ENCODE peak calls at places on chromosomes 3 and 15, in four cellular contexts. One of them, this sample, is unnamed.

GRCh38 chr3:136852180-136852579 is 9.8 kb upstream of the NCK1 start:
- DNase-seq in GM12878: no peak
- DNase-seq in H1: no peak
- DNase-seq in IMR-90: no peak
- DNase-seq in this sample: no peak

GRCh38 chr3:8311321-8311720 is 190.3 kb upstream of the LMCD1 start:
- DNase-seq in H1: no peak
- DNase-seq in IMR-90: no peak
- DNase-seq in GM12878: no peak
- DNase-seq in this sample: no peak

GRCh38 chr3:52248816-52249547 is 3.4 kb downstream of the PPM1M start:
- DNase-seq in GM12878: no peak
- DNase-seq in IMR-90: no peak
- DNase-seq in H1: no peak
- DNase-seq in this sample: peak; percentile 25

GRCh38 chr3:179027326-179027900 is 44.2 kb downstream of the ZMAT3 start:
- DNase-seq in IMR-90: peak; percentile 61
- DNase-seq in GM12878: no peak
- DNase-seq in H1: no peak
- DNase-seq in this sample: peak; percentile 24

GRCh38 chr3:11726146-11726545 is 82.4 kb upstream of the VGLL4 start:
- DNase-seq in GM12878: no peak
- DNase-seq in H1: no peak
- DNase-seq in IMR-90: no peak
- DNase-seq in this sample: no peak

GRCh38 chr15:49438970-49439631 is 16.1 kb downstream of the FGF7 start:
- DNase-seq in H1: no peak
- DNase-seq in GM12878: peak; percentile 11
- DNase-seq in IMR-90: no peak
- DNase-seq in this sample: peak; percentile 29

GRCh38 chr15:70246623-70247200 is 149.0 kb upstream of the TLE3 start:
- DNase-seq in IMR-90: no peak
- DNase-seq in H1: no peak
- DNase-seq in GM12878: no peak
- DNase-seq in this sample: no peak

GRCh38 chr3:194938845-194939531 is 253.3 kb downstream of the FAM43A start:
- DNase-seq in H1: no peak
- DNase-seq in IMR-90: peak; percentile 41
- DNase-seq in GM12878: no peak
- DNase-seq in this sample: no peak

GRCh38 chr3:161851941-161852566 is 355.4 kb downstream of the OTOL1 start:
- DNase-seq in H1: peak; percentile 49
- DNase-seq in GM12878: peak; percentile 8
- DNase-seq in IMR-90: peak; percentile 27
- DNase-seq in this sample: peak; percentile 25

GRCh38 chr3:188712257-188712924 is 459.4 kb upstream of the TPRG1 start:
- DNase-seq in H1: no peak
- DNase-seq in GM12878: no peak
- DNase-seq in IMR-90: peak; percentile 92
- DNase-seq in this sample: no peak

GRCh38 chr3:45665101-45665572 is 24.1 kb upstream of the SACM1L start:
- DNase-seq in IMR-90: peak; percentile 39
- DNase-seq in GM12878: peak; percentile 25
- DNase-seq in H1: no peak
- DNase-seq in this sample: peak; percentile 92

GRCh38 chr3:131591394-131591990 is 88.7 kb upstream of the MRPL3 start:
- DNase-seq in H1: no peak
- DNase-seq in IMR-90: peak; percentile 36
- DNase-seq in GM12878: no peak
- DNase-seq in this sample: no peak

GRCh38 chr3:111845996-111846395 is 13.1 kb upstream of the PHLDB2 start:
- DNase-seq in IMR-90: peak; percentile 76
- DNase-seq in H1: no peak
- DNase-seq in GM12878: no peak
- DNase-seq in this sample: no peak

GRCh38 chr3:43726511-43726910 is 35.8 kb downstream of the ABHD5 start:
- DNase-seq in IMR-90: peak; percentile 68
- DNase-seq in GM12878: no peak
- DNase-seq in H1: no peak
- DNase-seq in this sample: no peak

GRCh38 chr3:21174461-21174860 is 576.5 kb downstream of the ZNF385D start:
- DNase-seq in IMR-90: no peak
- DNase-seq in GM12878: no peak
- DNase-seq in H1: no peak
- DNase-seq in this sample: no peak

GRCh38 chr15:61639491-61639890 is 410.4 kb upstream of the RORA start:
- DNase-seq in IMR-90: no peak
- DNase-seq in GM12878: no peak
- DNase-seq in H1: no peak
- DNase-seq in this sample: no peak

GRCh38 chr3:13567684-13568514 is 19.0 kb downstream of the FBLN2 start:
- DNase-seq in H1: no peak
- DNase-seq in GM12878: no peak
- DNase-seq in IMR-90: no peak
- DNase-seq in this sample: no peak

GRCh38 chr3:36480916-36481648 is 100.8 kb downstream of the STAC start:
- DNase-seq in IMR-90: no peak
- DNase-seq in H1: no peak
- DNase-seq in GM12878: no peak
- DNase-seq in this sample: no peak

GRCh38 chr15:90618330-90619136 is 88.8 kb downstream of the CRTC3 start:
- DNase-seq in IMR-90: peak; percentile 17
- DNase-seq in H1: no peak
- DNase-seq in GM12878: no peak
- DNase-seq in this sample: no peak

GRCh38 chr3:193865879-193866480 is 270.0 kb upstream of the HES1 start:
- DNase-seq in GM12878: no peak
- DNase-seq in IMR-90: no peak
- DNase-seq in H1: no peak
- DNase-seq in this sample: no peak

GRCh38 chr3:53185761-53186465 is 24.9 kb downstream of the PRKCD start:
- DNase-seq in H1: no peak
- DNase-seq in IMR-90: no peak
- DNase-seq in GM12878: no peak
- DNase-seq in this sample: no peak

GRCh38 chr15:68419301-68420175 is 12.4 kb downstream of the ITGA11 start:
- DNase-seq in H1: no peak
- DNase-seq in GM12878: no peak
- DNase-seq in IMR-90: no peak
- DNase-seq in this sample: no peak

GRCh38 chr15:101127503-101128076 is 124.3 kb downstream of the CHSY1 start:
- DNase-seq in GM12878: peak; percentile 82
- DNase-seq in IMR-90: peak; percentile 98
- DNase-seq in H1: no peak
- DNase-seq in this sample: no peak

GRCh38 chr3:159266779-159267178 is 464.9 kb downstream of the MFSD1 start:
- DNase-seq in H1: peak; percentile 17
- DNase-seq in IMR-90: peak; percentile 6
- DNase-seq in GM12878: no peak
- DNase-seq in this sample: peak; percentile 43

GRCh38 chr15:79283252-79284048 is 928 bp downstream of the ANKRD34C start:
- DNase-seq in H1: no peak
- DNase-seq in GM12878: no peak
- DNase-seq in IMR-90: peak; percentile 21
- DNase-seq in this sample: peak; percentile 54

GRCh38 chr15:93070901-93071300 is 18.1 kb downstream of the RGMA start:
- DNase-seq in GM12878: no peak
- DNase-seq in H1: no peak
- DNase-seq in IMR-90: no peak
- DNase-seq in this sample: no peak

GRCh38 chr3:61600195-61600594 is 38.8 kb downstream of the PTPRG start:
- DNase-seq in IMR-90: peak; percentile 44
- DNase-seq in GM12878: no peak
- DNase-seq in H1: no peak
- DNase-seq in this sample: no peak

GRCh38 chr3:47418167-47419082 is 37.6 kb downstream of the PTPN23 start:
- DNase-seq in IMR-90: no peak
- DNase-seq in GM12878: no peak
- DNase-seq in H1: no peak
- DNase-seq in this sample: no peak

GRCh38 chr3:79139395-79140060 is 628.3 kb downstream of the ROBO1 start:
- DNase-seq in H1: no peak
- DNase-seq in IMR-90: peak; percentile 21
- DNase-seq in GM12878: no peak
- DNase-seq in this sample: no peak

GRCh38 chr3:186044973-186045372 is 63.9 kb downstream of the ETV5 start:
- DNase-seq in H1: no peak
- DNase-seq in GM12878: no peak
- DNase-seq in IMR-90: peak; percentile 53
- DNase-seq in this sample: peak; percentile 19

GRCh38 chr3:155780291-155780690 is 25.8 kb downstream of the C3orf33 start:
- DNase-seq in GM12878: no peak
- DNase-seq in IMR-90: no peak
- DNase-seq in H1: no peak
- DNase-seq in this sample: no peak

GRCh38 chr15:101138913-101139880 is 112.7 kb downstream of the CHSY1 start:
- DNase-seq in IMR-90: peak; percentile 62
- DNase-seq in H1: no peak
- DNase-seq in GM12878: peak; percentile 48
- DNase-seq in this sample: no peak

GRCh38 chr15:67241132-67241855 is 13.2 kb downstream of the AAGAB start:
- DNase-seq in IMR-90: no peak
- DNase-seq in H1: no peak
- DNase-seq in GM12878: peak; percentile 80
- DNase-seq in this sample: no peak

GRCh38 chr3:189340680-189341460 is 169.1 kb downstream of the TPRG1 start:
- DNase-seq in H1: no peak
- DNase-seq in IMR-90: no peak
- DNase-seq in GM12878: no peak
- DNase-seq in this sample: no peak

GRCh38 chr3:124599779-124600693 is 130.2 kb upstream of the UMPS start:
- DNase-seq in GM12878: no peak
- DNase-seq in H1: no peak
- DNase-seq in IMR-90: peak; percentile 4
- DNase-seq in this sample: no peak
- TF ChIP-seq CHD1 in GM12878: no peak
- TF ChIP-seq CHD1 in H1: no peak
- TF ChIP-seq CHD1 in IMR-90: no peak
- TF ChIP-seq CHD1 in this sample: no peak

DNA sequence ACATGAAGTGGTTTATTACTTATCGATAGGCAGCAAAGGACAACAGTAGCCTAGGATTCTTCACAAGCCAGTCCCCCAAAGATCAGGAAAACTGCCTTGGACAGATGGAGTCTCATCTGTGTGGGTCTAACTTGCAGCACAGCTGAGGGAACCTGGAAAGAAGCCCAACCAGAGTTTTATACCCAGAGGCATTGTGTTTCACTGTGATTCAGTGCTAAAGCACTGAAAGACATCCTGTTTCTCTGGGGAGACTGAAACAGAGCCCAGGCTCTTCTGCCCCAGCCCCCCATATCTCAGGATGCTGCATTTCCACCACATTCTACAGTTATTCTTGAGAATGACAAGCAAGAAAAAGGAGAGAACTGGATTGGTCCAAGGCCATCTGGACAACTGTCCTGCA is 48.2 kb upstream of the PYDC2 start:
- DNase-seq in GM12878: no peak
- DNase-seq in IMR-90: peak; percentile 97
- DNase-seq in H1: no peak
- DNase-seq in this sample: no peak
- TF ChIP-seq CHD1 in GM12878: no peak
- TF ChIP-seq CHD1 in IMR-90: no peak
- TF ChIP-seq CHD1 in H1: no peak
- TF ChIP-seq CHD1 in this sample: no peak

DNA sequence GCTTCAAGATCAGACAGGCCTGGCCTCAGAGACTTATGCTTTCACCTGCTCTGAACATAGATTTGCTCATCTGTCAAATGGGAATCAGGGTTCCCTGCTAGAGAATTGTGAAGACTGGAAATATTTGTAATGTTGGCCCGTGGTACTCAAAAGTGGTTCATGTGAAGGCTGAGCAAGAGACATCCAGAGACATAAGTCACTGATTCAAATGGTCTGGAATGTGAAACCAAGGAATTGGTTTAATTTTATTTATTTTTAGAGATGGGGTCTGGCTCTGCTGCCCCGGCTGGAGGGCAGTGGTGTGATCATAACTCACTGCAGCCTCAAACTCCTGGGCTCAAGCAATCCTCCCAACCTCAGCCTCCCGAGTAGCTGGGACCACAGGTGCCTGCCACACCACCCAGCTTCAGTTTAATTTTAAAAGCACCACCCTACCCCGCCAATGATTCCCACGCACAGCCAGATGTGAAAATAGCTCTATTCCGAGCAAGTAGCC is 60.1 kb downstream of the DAPK2 start:
- DNase-seq in GM12878: no peak
- DNase-seq in H1: no peak
- DNase-seq in IMR-90: no peak
- DNase-seq in this sample: no peak
- TF ChIP-seq CHD1 in GM12878: no peak
- TF ChIP-seq CHD1 in H1: no peak
- TF ChIP-seq CHD1 in IMR-90: no peak
- TF ChIP-seq CHD1 in this sample: no peak

GRCh38 chr3:141540531-141540930 is 53.7 kb downstream of the RASA2 start:
- DNase-seq in GM12878: no peak
- DNase-seq in H1: no peak
- DNase-seq in IMR-90: no peak
- DNase-seq in this sample: no peak
- TF ChIP-seq CHD1 in GM12878: no peak
- TF ChIP-seq CHD1 in H1: no peak
- TF ChIP-seq CHD1 in IMR-90: no peak
- TF ChIP-seq CHD1 in this sample: no peak

DNA sequence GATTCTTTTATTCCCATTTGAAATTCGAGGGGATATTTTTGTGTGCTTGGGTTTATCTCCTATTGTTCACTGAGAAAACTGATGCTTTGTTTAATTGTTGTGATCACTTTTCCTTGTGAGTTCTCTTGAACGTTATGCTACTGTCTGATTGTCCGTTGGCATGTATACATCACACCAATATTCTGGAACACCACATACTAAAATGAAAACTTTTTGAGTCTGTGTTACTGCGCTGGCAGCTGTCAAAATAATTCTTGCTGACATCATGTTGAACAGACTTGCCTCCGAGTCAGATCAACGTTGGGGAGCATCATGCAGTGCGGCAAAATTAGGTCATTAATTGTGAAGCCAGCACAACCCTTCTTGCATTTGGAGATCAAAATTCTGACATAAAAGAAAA is 11.9 kb upstream of the CPB1 start:
- DNase-seq in H1: no peak
- DNase-seq in GM12878: no peak
- DNase-seq in IMR-90: no peak
- DNase-seq in this sample: no peak
- TF ChIP-seq CHD1 in H1: no peak
- TF ChIP-seq CHD1 in GM12878: no peak
- TF ChIP-seq CHD1 in IMR-90: no peak
- TF ChIP-seq CHD1 in this sample: no peak

GRCh38 chr15:42131826-42132806 is 24.3 kb downstream of the PLA2G4F start:
- DNase-seq in H1: no peak
- DNase-seq in IMR-90: no peak
- DNase-seq in GM12878: no peak
- DNase-seq in this sample: no peak

GRCh38 chr15:42134617-42135243 is 21.7 kb downstream of the PLA2G4F start:
- DNase-seq in IMR-90: no peak
- DNase-seq in GM12878: no peak
- DNase-seq in H1: no peak
- DNase-seq in this sample: no peak

GRCh38 chr15:42133356-42133755 is 23.1 kb downstream of the PLA2G4F start:
- DNase-seq in H1: no peak
- DNase-seq in IMR-90: no peak
- DNase-seq in GM12878: no peak
- DNase-seq in this sample: no peak

GRCh38 chr15:42136513-42136912 is 19.9 kb downstream of the PLA2G4F start:
- DNase-seq in GM12878: no peak
- DNase-seq in H1: no peak
- DNase-seq in IMR-90: no peak
- DNase-seq in this sample: no peak

GRCh38 chr15:42133892-42134502 is 22.4 kb downstream of the PLA2G4F start:
- DNase-seq in IMR-90: peak; percentile 17
- DNase-seq in GM12878: no peak
- DNase-seq in H1: peak; percentile 56
- DNase-seq in this sample: peak; percentile 71
- TF ChIP-seq CHD1 in IMR-90: no peak
- TF ChIP-seq CHD1 in GM12878: no peak
- TF ChIP-seq CHD1 in H1: no peak
- TF ChIP-seq CHD1 in this sample: no peak

This sample was measured in K562.